ENCODE peak calls at places on chromosome 22, in six cellular contexts. O, E, M, B, N and W are unnamed samples.

GRCh38 chr22:19619144-19620009 is 94.9 kb upstream of the SEPTIN5 start:
- DNase-seq in B (no peak), M (no peak), N (no peak), O (no peak), E (no peak), W (peak; percentile 59)

GRCh38 chr22:19037282-19038163 is 84.7 kb downstream of the DGCR2 start:
- DNase-seq in N (no peak), B (no peak), M (no peak), O (no peak), E (no peak), W (no peak)

GRCh38 chr22:35353318-35353717 is 27.6 kb upstream of the HMOX1 start:
- DNase-seq in E (no peak), N (no peak), O (no peak), B (no peak), M (no peak), W (peak; percentile 65)

GRCh38 chr22:24233235-24233634 is 11.6 kb downstream of the GGT5 start:
- DNase-seq in M (no peak), E (no peak), N (no peak), O (no peak), B (no peak), W (no peak)

GRCh38 chr22:26066534-26066933 is 102.7 kb upstream of the SEZ6L start:
- DNase-seq in E (peak; percentile 88), N (peak; percentile 86), M (no peak), B (no peak), O (no peak), W (no peak)

GRCh38 chr22:23063539-23064380 is 6.6 kb upstream of the GNAZ start:
- DNase-seq in B (peak; percentile 18), O (no peak), N (no peak), E (no peak), M (no peak), W (peak; percentile 39)

GRCh38 chr22:22706253-22706940 is 62.0 kb downstream of the GGTLC2 start:
- DNase-seq in M (no peak), B (no peak), N (no peak), E (no peak), O (no peak), W (peak; percentile 9)

GRCh38 chr22:36369922-36370781 is 17.6 kb downstream of the MYH9 start:
- DNase-seq in E (no peak), N (peak; percentile 85), O (no peak), B (no peak), M (no peak), W (peak; percentile 79)

GRCh38 chr22:26170795-26171194 is 1.5 kb downstream of the SEZ6L start:
- DNase-seq in B (no peak), N (no peak), E (peak; percentile 67), M (no peak), O (no peak), W (no peak)

GRCh38 chr22:31680764-31681624 is 19.0 kb upstream of the PISD start:
- DNase-seq in E (no peak), B (no peak), O (peak; percentile 25), N (no peak), M (no peak), W (no peak)

GRCh38 chr22:21929253-21929652 is 23.4 kb downstream of the PPM1F start:
- DNase-seq in N (no peak), B (no peak), M (no peak), O (no peak), E (no peak), W (no peak)

GRCh38 chr22:50739279-50739691 is 1.3 kb downstream of the ACR start:
- DNase-seq in M (peak; percentile 4), O (no peak), N (no peak), B (no peak), E (no peak), W (peak; percentile 23)

GRCh38 chr22:30806391-30806861 is 111.8 kb downstream of the OSBP2 start:
- DNase-seq in M (no peak), B (no peak), E (no peak), N (no peak), O (no peak), W (no peak)

GRCh38 chr22:30614879-30615278 is 7.9 kb downstream of the TCN2 start:
- DNase-seq in B (no peak), E (no peak), N (no peak), M (no peak), O (no peak), W (no peak)

GRCh38 chr22:30309981-30310672 is 16.6 kb downstream of the TBC1D10A start:
- DNase-seq in M (peak; percentile 57), E (no peak), O (no peak), B (no peak), N (peak; percentile 35), W (peak; percentile 60)

GRCh38 chr22:48887394-48888332 is 940.0 kb downstream of the BRD1 start:
- DNase-seq in E (no peak), B (no peak), O (no peak), N (no peak), M (no peak), W (no peak)

GRCh38 chr22:31871475-31871874 is 72.9 kb upstream of the YWHAH start:
- DNase-seq in N (no peak), O (no peak), E (no peak), M (no peak), B (no peak), W (no peak)

GRCh38 chr22:23225724-23226496 is 45.6 kb downstream of the BCR start:
- DNase-seq in O (no peak), N (no peak), M (peak; percentile 59), E (no peak), B (no peak), W (peak; percentile 61)

GRCh38 chr22:45515678-45516077 is 13.0 kb downstream of the FBLN1 start:
- DNase-seq in M (no peak), E (no peak), O (no peak), N (no peak), B (no peak), W (no peak)

GRCh38 chr22:22856885-22857606 is 30.6 kb upstream of the IGLL5 start:
- DNase-seq in O (no peak), E (no peak), N (no peak), M (no peak), B (no peak), W (no peak)

GRCh38 chr22:50143096-50143495 is 27.4 kb upstream of the PANX2 start:
- DNase-seq in B (no peak), O (no peak), N (no peak), M (no peak), E (no peak), W (no peak)